ENCODE peak calls at places on chromosomes 16 and 17, in eight cellular contexts. R, W, Z, V, G, K, D and L are unnamed samples.

GRCh38 chr17:38867179-38867994 is 2.5 kb upstream of the LASP1 start:
- DNase-seq in R (peak; percentile 64), W (no peak), Z (no peak), V (peak; percentile 79), G (no peak), K (peak; percentile 73), D (no peak), L (peak; percentile 73)

GRCh38 chr17:66167189-66167815 is 24.6 kb downstream of the CEP112 start:
- DNase-seq in R (no peak), W (no peak), Z (no peak), V (no peak), G (no peak), K (no peak), D (no peak), L (no peak)

GRCh38 chr17:35345926-35346771 is 27.3 kb downstream of the SLFN11 start:
- DNase-seq in R (no peak), W (peak; percentile 15), Z (peak; percentile 33), V (peak; percentile 15), G (no peak), K (peak; percentile 73), D (no peak), L (no peak)

GRCh38 chr16:55323637-55324490 is at the start of gene IRX6:
- DNase-seq in R (no peak), W (no peak), Z (peak; percentile 31), V (no peak), G (no peak), K (no peak), D (no peak), L (no peak)

GRCh38 chr17:82330322-82331239 is 3.0 kb downstream of the SECTM1 start:
- DNase-seq in R (peak; percentile 63), W (no peak), Z (no peak), V (no peak), G (no peak), K (no peak), D (peak; percentile 30), L (no peak)

GRCh38 chr16:80703391-80704071 is 100.9 kb downstream of the CDYL2 start:
- DNase-seq in R (no peak), W (no peak), Z (no peak), V (no peak), G (no peak), K (no peak), D (no peak), L (no peak)

GRCh38 chr17:40461036-40461721 is 17.9 kb downstream of the IGFBP4 start:
- DNase-seq in R (peak; percentile 5), W (no peak), Z (no peak), V (no peak), G (no peak), K (no peak), D (no peak), L (no peak)

GRCh38 chr16:56617212-56618085 is 8.1 kb upstream of the MT1E start:
- DNase-seq in R (no peak), W (peak; percentile 47), Z (peak; percentile 54), V (peak; percentile 85), G (no peak), K (peak; percentile 80), D (no peak), L (no peak)

GRCh38 chr17:50837286-50837979 is 2.0 kb downstream of the WFIKKN2 start:
- DNase-seq in R (no peak), W (no peak), Z (no peak), V (no peak), G (no peak), K (no peak), D (no peak), L (no peak)

GRCh38 chr16:82016268-82016667 is 5.0 kb upstream of the SDR42E1 start:
- DNase-seq in R (peak; percentile 47), W (no peak), Z (no peak), V (no peak), G (no peak), K (no peak), D (no peak), L (no peak)

GRCh38 chr17:35167046-35167445 is 19.4 kb downstream of the UNC45B start:
- DNase-seq in R (peak; percentile 30), W (no peak), Z (no peak), V (no peak), G (no peak), K (no peak), D (no peak), L (no peak)

GRCh38 chr17:76296889-76297288 is 11.2 kb downstream of the QRICH2 start:
- DNase-seq in R (no peak), W (no peak), Z (no peak), V (no peak), G (no peak), K (no peak), D (no peak), L (no peak)

GRCh38 chr16:726438-727290 is at the start of the genes CCDC78 and HAGHL:
- DNase-seq in R (peak; percentile 53), W (peak; percentile 66), Z (no peak), V (peak; percentile 50), G (no peak), K (no peak), D (no peak), L (no peak)

DNA sequence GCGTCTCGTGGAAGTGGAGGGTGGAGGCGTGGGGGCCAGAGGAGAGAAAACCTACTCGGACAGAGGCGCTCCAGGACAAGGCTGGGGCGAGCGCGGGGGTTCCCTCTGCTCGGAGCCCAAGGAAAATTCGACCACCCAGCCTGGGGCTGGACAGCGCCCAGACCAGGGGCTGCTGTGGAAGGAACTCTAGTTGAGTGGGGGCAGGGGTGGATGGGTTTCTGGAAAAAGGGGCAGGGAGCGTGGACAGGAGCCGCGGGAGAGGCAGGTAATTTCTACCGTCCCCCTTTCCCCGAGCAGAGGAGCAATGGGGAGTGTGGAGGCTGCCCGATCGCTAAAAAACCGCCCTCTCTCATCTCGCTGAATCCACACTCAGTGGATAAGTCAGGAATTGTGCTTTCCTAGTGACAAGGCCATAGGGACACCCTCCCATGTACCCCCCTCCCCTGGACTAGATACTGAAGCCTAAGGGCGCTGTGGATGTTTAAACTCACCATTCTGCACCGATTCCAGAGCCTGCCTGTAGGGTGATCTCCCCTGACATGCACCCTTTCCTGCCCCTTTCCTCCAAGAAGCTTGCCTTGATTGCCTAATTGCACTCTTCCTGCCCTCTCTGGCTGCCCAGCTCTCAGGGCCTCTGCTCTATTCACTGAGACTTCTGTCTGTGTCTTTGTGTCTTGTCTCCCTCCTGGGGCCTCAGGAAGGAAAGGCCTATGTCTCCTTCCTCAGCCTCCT is 90.7 kb upstream of the TMEM97 start:
- DNase-seq in R (no peak), W (no peak), Z (no peak), V (no peak), G (no peak), K (peak; percentile 50), D (no peak), L (no peak)
- TF ChIP-seq CTCF in R (no peak), W (no peak), Z (no peak), V (no peak), G (no peak), K (peak; percentile 35), D (peak; percentile 35), L (no peak)

DNA sequence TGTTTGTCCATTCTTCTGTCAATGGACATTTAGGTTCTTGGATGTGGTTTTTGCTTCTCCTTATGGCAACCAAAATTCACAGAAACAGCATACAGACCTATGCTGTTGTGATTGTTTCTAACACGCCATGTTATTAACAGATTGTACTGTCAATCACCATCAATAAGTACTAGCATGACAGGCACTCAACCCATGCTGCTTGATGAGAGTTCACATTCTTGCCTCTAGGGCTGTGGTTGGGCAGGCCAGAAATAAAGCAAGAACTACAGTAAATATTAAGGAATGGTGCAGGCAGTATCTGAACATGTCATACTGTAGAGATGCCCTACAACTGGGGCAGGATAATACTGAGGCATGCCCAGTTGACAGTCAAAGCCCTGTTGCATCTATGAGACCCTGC is 171.2 kb upstream of the ZFHX3 start:
- DNase-seq in R (no peak), W (no peak), Z (no peak), V (no peak), G (no peak), K (no peak), D (no peak), L (no peak)
- TF ChIP-seq CTCF in R (peak; percentile 33), W (no peak), Z (no peak), V (no peak), G (no peak), K (no peak), D (peak; percentile 33), L (no peak)

GRCh38 chr16:30429418-30429677 is 482 bp downstream of the DCTPP1 start:
- DNase-seq in R (peak; percentile 23), W (no peak), Z (no peak), V (no peak), G (no peak), K (no peak), D (no peak), L (no peak)

GRCh38 chr16:30434852-30435251 is 5.0 kb upstream of the DCTPP1 start:
- DNase-seq in R (no peak), W (no peak), Z (no peak), V (no peak), G (no peak), K (no peak), D (no peak), L (no peak)

GRCh38 chr16:30428055-30428454 is 1.8 kb downstream of the DCTPP1 start:
- DNase-seq in R (no peak), W (no peak), Z (no peak), V (no peak), G (no peak), K (no peak), D (no peak), L (no peak)

GRCh38 chr16:30429678-30430427 is at the start of gene DCTPP1:
- DNase-seq in R (peak; percentile 98), W (peak; percentile 90), Z (peak; percentile 98), V (peak; percentile 96), G (peak; percentile 80), K (peak; percentile 97), D (peak; percentile 91), L (peak; percentile 94)

DNA sequence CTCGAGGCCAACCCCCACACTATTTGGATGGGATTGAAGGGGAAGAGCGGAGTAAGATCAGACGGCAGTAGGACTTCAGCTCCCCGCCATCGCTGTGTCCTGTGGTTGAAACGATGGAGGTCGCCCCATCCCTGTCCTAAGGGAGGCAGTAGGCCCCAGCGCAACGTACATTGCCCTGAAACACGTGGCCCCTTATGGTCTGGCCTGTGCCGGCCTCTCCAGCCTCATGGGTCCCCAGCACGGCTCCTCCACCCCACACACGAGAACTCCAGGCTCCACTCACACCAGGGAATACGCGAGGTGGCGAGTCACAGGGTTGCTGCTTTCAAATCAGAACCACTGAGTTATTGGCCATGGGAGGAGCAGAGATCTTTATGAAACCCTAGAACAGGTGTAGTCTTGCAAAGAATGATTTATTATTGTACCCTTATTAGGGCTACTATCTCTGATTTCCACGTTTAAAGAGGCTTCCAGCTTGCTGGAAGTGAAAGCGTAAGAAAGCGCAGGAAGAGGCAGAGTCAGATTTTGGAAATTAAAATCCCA is 669 bp upstream of the DCTPP1 start:
- DNase-seq in R (no peak), W (no peak), Z (no peak), V (no peak), G (no peak), K (no peak), D (no peak), L (no peak)
- TF ChIP-seq CTCF in R (no peak), W (peak; percentile 0), Z (no peak), V (peak; percentile 17), G (no peak), K (no peak), D (no peak), L (no peak)

GRCh38 chr17:52271781-52272180 is 113.3 kb upstream of the CA10 start:
- DNase-seq in R (no peak), W (no peak), Z (no peak), V (no peak), G (no peak), K (no peak), D (no peak), L (no peak)

DNA sequence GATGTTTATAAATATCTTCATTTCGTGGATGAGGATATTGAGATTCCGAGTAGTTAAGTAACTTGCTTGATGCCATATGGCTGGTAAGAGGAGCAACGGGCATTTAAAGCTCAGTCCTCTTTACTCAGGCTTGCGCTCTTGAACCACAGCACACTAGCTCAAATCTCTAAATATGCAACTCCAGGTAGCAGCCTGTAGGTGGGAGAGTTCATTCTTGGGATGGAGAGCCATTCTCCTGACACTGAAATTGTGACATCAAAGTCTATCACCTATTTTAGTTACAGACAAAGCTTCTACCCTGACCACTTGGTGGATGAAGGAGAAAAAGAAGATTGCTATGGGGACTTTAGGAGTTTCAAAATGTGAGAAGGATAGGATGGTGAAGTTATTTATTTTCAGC is 118.1 kb upstream of the CA10 start:
- DNase-seq in R (no peak), W (no peak), Z (no peak), V (no peak), G (no peak), K (no peak), D (no peak), L (no peak)
- TF ChIP-seq CTCF in R (no peak), W (no peak), Z (no peak), V (no peak), G (no peak), K (no peak), D (no peak), L (no peak)